ENCODE peak calls at places on chromosomes 12 and 14, in four cellular contexts. E is suprapubic skin, R is AG08395, Y is astrocyte of the cerebellum. B is an unnamed sample.

GRCh38 chr14:68027276-68027675 is 207.7 kb downstream of the RAD51B start:
- DNase-seq in Y (no peak), R (no peak), E (no peak), B (no peak)

GRCh38 chr14:67239582-67239981 is 1.7 kb upstream of the PALS1 start:
- DNase-seq in R (no peak), Y (no peak), E (no peak), B (no peak)

GRCh38 chr12:111589601-111590000 is 9.5 kb downstream of the ATXN2 start:
- DNase-seq in E (no peak), R (no peak), Y (no peak), B (peak)

GRCh38 chr12:42296503-42297109 is 29.3 kb downstream of the ZCRB1 start:
- DNase-seq in Y (no peak), R (no peak), E (no peak), B (no peak)

GRCh38 chr14:100671386-100671901 is 55.2 kb upstream of the DLK1 start:
- DNase-seq in E (no peak), R (no peak), Y (no peak), B (no peak)

GRCh38 chr12:76927170-76927784 is 48.5 kb upstream of the CSRP2 start:
- DNase-seq in R (peak), E (no peak), Y (no peak), B (peak)

GRCh38 chr12:26177303-26177702 is 18.1 kb upstream of the SSPN start:
- DNase-seq in R (no peak), E (no peak), Y (no peak), B (no peak)

GRCh38 chr12:29970501-29970900 is 186.8 kb upstream of the TMTC1 start:
- DNase-seq in R (no peak), Y (no peak), E (no peak), B (no peak)

GRCh38 chr12:1204581-1205121 is 213.6 kb downstream of the ERC1 start:
- DNase-seq in Y (no peak), R (no peak), E (no peak), B (no peak)

GRCh38 chr12:116432321-116432750 is 126.8 kb upstream of the MAP1LC3B2 start:
- DNase-seq in R (no peak), Y (no peak), E (no peak), B (no peak)

GRCh38 chr12:107091381-107091780 is 2.0 kb downstream of the CRY1 start:
- DNase-seq in R (peak), Y (peak), E (no peak), B (no peak)

GRCh38 chr12:13661005-13661887 is 320.2 kb downstream of the GRIN2B start:
- DNase-seq in R (peak), E (no peak), Y (peak), B (no peak)

GRCh38 chr12:66555113-66555512 is 123.8 kb downstream of the GRIP1 start:
- DNase-seq in E (no peak), Y (no peak), R (no peak), B (no peak)

GRCh38 chr14:68230941-68231717 is 411.6 kb downstream of the RAD51B start:
- DNase-seq in E (no peak), Y (no peak), R (no peak), B (peak)

GRCh38 chr14:21399311-21399870 is 15.6 kb upstream of the SUPT16H start:
- DNase-seq in Y (no peak), E (no peak), R (no peak), B (no peak)

GRCh38 chr12:132018193-132018916 is 68.6 kb downstream of the EP400 start:
- DNase-seq in E (no peak), Y (no peak), R (peak), B (no peak)

GRCh38 chr12:111034148-111034910 is 114.0 kb upstream of the MYL2 start:
- DNase-seq in E (no peak), R (no peak), Y (no peak), B (no peak)

GRCh38 chr12:90833228-90833627 is 121.7 kb downstream of the CCER1 start:
- DNase-seq in Y (no peak), R (no peak), E (no peak), B (no peak)

GRCh38 chr12:74963304-74963703 is 246.3 kb downstream of the KCNC2 start:
- DNase-seq in R (no peak), Y (no peak), E (no peak), B (no peak)

GRCh38 chr14:54766276-54767138 is 136.1 kb downstream of the GCH1 start:
- DNase-seq in R (no peak), Y (no peak), E (no peak), B (no peak)

GRCh38 chr14:64444984-64445845 is 20.1 kb upstream of the AKAP5 start:
- DNase-seq in R (peak), Y (peak), E (no peak), B (no peak)

GRCh38 chr14:59585891-59586554 is 9.4 kb upstream of the CCDC175 start:
- DNase-seq in R (no peak), Y (peak), E (no peak), B (no peak)

GRCh38 chr12:45355750-45356149 is 139.9 kb downstream of the ANO6 start:
- DNase-seq in E (no peak), Y (no peak), R (no peak), B (no peak)

GRCh38 chr12:57104292-57104910 is 6.8 kb downstream of the STAT6 start:
- DNase-seq in E (peak), Y (no peak), R (no peak), B (no peak)

GRCh38 chr14:103721334-103722120 is 5.9 kb downstream of the ZFYVE21 start:
- DNase-seq in E (no peak), Y (peak), R (no peak), B (no peak)

GRCh38 chr12:29733060-29733459 is 50.7 kb downstream of the TMTC1 start:
- DNase-seq in E (no peak), R (no peak), Y (no peak), B (no peak)

GRCh38 chr12:6020930-6021329 is 75.9 kb upstream of the ANO2 start:
- DNase-seq in R (no peak), E (no peak), Y (no peak), B (no peak)

GRCh38 chr14:22099942-22100763 is 426.5 kb upstream of the OR4E1 start:
- DNase-seq in E (peak), Y (peak), R (no peak), B (no peak)

GRCh38 chr12:8475508-8475907 is 19.7 kb downstream of the CLEC6A start:
- DNase-seq in E (no peak), Y (no peak), R (no peak), B (no peak)

GRCh38 chr12:97112161-97112560 is 205.1 kb downstream of the NEDD1 start:
- DNase-seq in Y (no peak), E (no peak), R (no peak), B (no peak)

GRCh38 chr12:58695263-58695662 is 225.0 kb downstream of the LRIG3 start:
- DNase-seq in R (no peak), Y (no peak), E (no peak), B (no peak)